ENCODE peak calls at places on chromosomes 2 and 18, in seven cellular contexts. G is activated CD8-positive, alpha-beta memory T cell treated with anti-CD3 and anti-CD28 coated beads, Interleukin-2, amount 50 U/mL, for 4 hours; Z is OCI-LY7; M is NCI-H524 treated with DMSO at 0.1 percent for 48 hours; S is iPS-NIHi11; E is activated naive CD8-positive, alpha-beta T cell treated with anti-CD3 and anti-CD28 coated beads, Interleukin-2, amount 50 U/mL, for 24 hours; H is nephron progenitor cell. K is an unnamed sample.

GRCh38 chr2:1690056-1690775 is 54.1 kb downstream of the PXDN start:
- DNase-seq in S (no peak), H (no peak), G (no peak), Z (no peak), E (no peak), M (no peak), K (no peak)

GRCh38 chr2:162965151-162965550 is 126.6 kb upstream of the KCNH7 start:
- DNase-seq in H (no peak), S (no peak), M (no peak), E (no peak), Z (no peak), G (no peak), K (no peak)

GRCh38 chr18:21179590-21180220 is 62.3 kb upstream of the GREB1L start:
- DNase-seq in S (peak; percentile 74), Z (peak; percentile 79), E (peak; percentile 57), M (no peak), G (peak; percentile 34), H (peak; percentile 63), K (peak; percentile 52)

GRCh38 chr2:88748005-88748404 is 56.5 kb downstream of the RPIA start:
- DNase-seq in M (no peak), E (no peak), H (no peak), S (no peak), Z (peak; percentile 61), G (no peak), K (no peak)

GRCh38 chr2:74764429-74765272 is 69.3 kb upstream of the HK2 start:
- DNase-seq in G (no peak), S (no peak), M (no peak), Z (no peak), E (no peak), H (no peak), K (no peak)

GRCh38 chr18:49183921-49184320 is 233.2 kb upstream of the SMAD7 start:
- DNase-seq in G (no peak), M (no peak), H (no peak), Z (no peak), E (no peak), S (no peak), K (no peak)

GRCh38 chr2:145635706-145636427 is 1115.9 kb upstream of the ZEB2 start:
- DNase-seq in S (no peak), E (no peak), H (no peak), M (no peak), Z (no peak), G (no peak), K (no peak)

GRCh38 chr2:72605836-72606442 is 219.9 kb downstream of the EXOC6B start:
- DNase-seq in M (no peak), E (no peak), G (no peak), Z (peak; percentile 13), H (no peak), S (no peak), K (no peak)

GRCh38 chr2:78383576-78383975 is 641.9 kb upstream of the REG3G start:
- DNase-seq in Z (no peak), M (no peak), E (no peak), H (no peak), G (no peak), S (no peak), K (no peak)

K was measured in NCI-H1092 treated with DMSO at 0.1 percent for 48 hours.